ENCODE peak calls at places on chromosome 21, in four cellular contexts. One of them, this sample, is unnamed.

GRCh38 chr21:34670220-34670961 is 1.6 kb downstream of the CLIC6 start:
- DNase-seq in kidney glomerular epithelial cell: no peak
- DNase-seq in amniotic stem cell: no peak
- DNase-seq in AG09309: no peak
- DNase-seq in this sample: no peak

GRCh38 chr21:38664315-38664714 is 141.4 kb upstream of the ETS2 start:
- DNase-seq in AG09309: no peak
- DNase-seq in amniotic stem cell: no peak
- DNase-seq in kidney glomerular epithelial cell: no peak
- DNase-seq in this sample: no peak

GRCh38 chr21:22609802-22610201 is 1611.6 kb downstream of the NCAM2 start:
- DNase-seq in amniotic stem cell: no peak
- DNase-seq in AG09309: no peak
- DNase-seq in kidney glomerular epithelial cell: no peak
- DNase-seq in this sample: no peak

GRCh38 chr21:38258803-38259485 is 2.2 kb downstream of the KCNJ15 start:
- DNase-seq in amniotic stem cell: peak; percentile 47
- DNase-seq in AG09309: peak; percentile 92
- DNase-seq in kidney glomerular epithelial cell: peak; percentile 92
- DNase-seq in this sample: no peak

GRCh38 chr21:26842976-26843911 is 2.0 kb downstream of the ADAMTS1 start:
- DNase-seq in amniotic stem cell: peak; percentile 94
- DNase-seq in kidney glomerular epithelial cell: peak; percentile 74
- DNase-seq in AG09309: peak; percentile 86
- DNase-seq in this sample: no peak

GRCh38 chr21:44322621-44323325 is 16.4 kb downstream of the CFAP410 start:
- DNase-seq in kidney glomerular epithelial cell: no peak
- DNase-seq in amniotic stem cell: no peak
- DNase-seq in AG09309: no peak
- DNase-seq in this sample: no peak

GRCh38 chr21:44907225-44907965 is 13.3 kb downstream of the ITGB2 start:
- DNase-seq in kidney glomerular epithelial cell: no peak
- DNase-seq in amniotic stem cell: no peak
- DNase-seq in AG09309: no peak
- DNase-seq in this sample: no peak

GRCh38 chr21:42651515-42652401 is 1.7 kb upstream of the PDE9A start:
- DNase-seq in amniotic stem cell: no peak
- DNase-seq in AG09309: no peak
- DNase-seq in kidney glomerular epithelial cell: no peak
- DNase-seq in this sample: no peak

GRCh38 chr21:32256873-32257620 is 21.8 kb downstream of the MIS18A start:
- DNase-seq in kidney glomerular epithelial cell: peak; percentile 78
- DNase-seq in amniotic stem cell: peak; percentile 74
- DNase-seq in AG09309: peak; percentile 55
- DNase-seq in this sample: no peak

GRCh38 chr21:36735201-36735515 is 36.2 kb downstream of the SIM2 start:
- DNase-seq in kidney glomerular epithelial cell: no peak
- DNase-seq in amniotic stem cell: no peak
- DNase-seq in AG09309: no peak
- DNase-seq in this sample: no peak

GRCh38 chr21:29655577-29655976 is 284.2 kb downstream of the GRIK1 start:
- DNase-seq in amniotic stem cell: no peak
- DNase-seq in AG09309: no peak
- DNase-seq in kidney glomerular epithelial cell: no peak
- DNase-seq in this sample: no peak

GRCh38 chr21:41706678-41707077 is 60.2 kb downstream of the RIPK4 start:
- DNase-seq in amniotic stem cell: no peak
- DNase-seq in kidney glomerular epithelial cell: peak; percentile 48
- DNase-seq in AG09309: no peak
- DNase-seq in this sample: no peak

GRCh38 chr21:45577806-45578801 is 35.9 kb upstream of the SLC19A1 start:
- DNase-seq in AG09309: no peak
- DNase-seq in amniotic stem cell: no peak
- DNase-seq in kidney glomerular epithelial cell: no peak
- DNase-seq in this sample: no peak

GRCh38 chr21:45475797-45476570 is 66.3 kb downstream of the SLC19A1 start:
- DNase-seq in kidney glomerular epithelial cell: no peak
- DNase-seq in AG09309: no peak
- DNase-seq in amniotic stem cell: no peak
- DNase-seq in this sample: no peak

GRCh38 chr21:38334866-38335265 is 78.1 kb downstream of the KCNJ15 start:
- DNase-seq in amniotic stem cell: no peak
- DNase-seq in kidney glomerular epithelial cell: no peak
- DNase-seq in AG09309: no peak
- DNase-seq in this sample: no peak

GRCh38 chr21:25458484-25458883 is 148.8 kb downstream of the MRPL39 start:
- DNase-seq in kidney glomerular epithelial cell: no peak
- DNase-seq in amniotic stem cell: no peak
- DNase-seq in AG09309: no peak
- DNase-seq in this sample: no peak

GRCh38 chr21:35855463-35855862 is 204.9 kb downstream of the SETD4 start:
- DNase-seq in AG09309: no peak
- DNase-seq in kidney glomerular epithelial cell: no peak
- DNase-seq in amniotic stem cell: no peak
- DNase-seq in this sample: no peak

GRCh38 chr21:41620541-41620940 is 112.6 kb upstream of the TMPRSS2 start:
- DNase-seq in kidney glomerular epithelial cell: no peak
- DNase-seq in AG09309: no peak
- DNase-seq in amniotic stem cell: no peak
- DNase-seq in this sample: no peak

GRCh38 chr21:39088831-39089380 is 94.3 kb downstream of the PSMG1 start:
- DNase-seq in kidney glomerular epithelial cell: peak; percentile 7
- DNase-seq in amniotic stem cell: peak; percentile 35
- DNase-seq in AG09309: no peak
- DNase-seq in this sample: no peak

GRCh38 chr21:16583567-16583966 is 853.8 kb downstream of the USP25 start:
- DNase-seq in AG09309: no peak
- DNase-seq in amniotic stem cell: no peak
- DNase-seq in kidney glomerular epithelial cell: no peak
- DNase-seq in this sample: no peak

GRCh38 chr21:35410656-35411055 is 361.6 kb upstream of the RUNX1 start:
- DNase-seq in kidney glomerular epithelial cell: no peak
- DNase-seq in AG09309: no peak
- DNase-seq in amniotic stem cell: no peak
- DNase-seq in this sample: no peak

GRCh38 chr21:15506086-15506485 is 223.7 kb upstream of the USP25 start:
- DNase-seq in AG09309: no peak
- DNase-seq in amniotic stem cell: no peak
- DNase-seq in kidney glomerular epithelial cell: no peak
- DNase-seq in this sample: no peak

GRCh38 chr21:35219291-35219690 is 170.2 kb upstream of the RUNX1 start:
- DNase-seq in kidney glomerular epithelial cell: no peak
- DNase-seq in amniotic stem cell: no peak
- DNase-seq in AG09309: no peak
- DNase-seq in this sample: no peak

GRCh38 chr21:44765231-44766013 is 36.2 kb downstream of the UBE2G2 start:
- DNase-seq in kidney glomerular epithelial cell: no peak
- DNase-seq in AG09309: no peak
- DNase-seq in amniotic stem cell: no peak
- DNase-seq in this sample: no peak

GRCh38 chr21:44789880-44790279 is 11.7 kb downstream of the UBE2G2 start:
- DNase-seq in AG09309: peak; percentile 66
- DNase-seq in kidney glomerular epithelial cell: no peak
- DNase-seq in amniotic stem cell: no peak
- DNase-seq in this sample: no peak

GRCh38 chr21:29130234-29130993 is at the start of gene MAP3K7CL:
- DNase-seq in AG09309: peak; percentile 99
- DNase-seq in kidney glomerular epithelial cell: peak; percentile 99
- DNase-seq in amniotic stem cell: peak; percentile 95
- DNase-seq in this sample: no peak

GRCh38 chr21:45466330-45467220 is 61.6 kb downstream of the COL18A1 start:
- DNase-seq in kidney glomerular epithelial cell: no peak
- DNase-seq in amniotic stem cell: no peak
- DNase-seq in AG09309: no peak
- DNase-seq in this sample: no peak

GRCh38 chr21:42565886-42566523 is 52.4 kb downstream of the SLC37A1 start:
- DNase-seq in amniotic stem cell: no peak
- DNase-seq in AG09309: no peak
- DNase-seq in kidney glomerular epithelial cell: no peak
- DNase-seq in this sample: no peak

GRCh38 chr21:34704119-34704518 is 35.3 kb downstream of the CLIC6 start:
- DNase-seq in kidney glomerular epithelial cell: no peak
- DNase-seq in amniotic stem cell: no peak
- DNase-seq in AG09309: peak; percentile 89
- DNase-seq in this sample: no peak

GRCh38 chr21:25862596-25862995 is 127.8 kb downstream of the GABPA start:
- DNase-seq in amniotic stem cell: no peak
- DNase-seq in kidney glomerular epithelial cell: no peak
- DNase-seq in AG09309: no peak
- DNase-seq in this sample: peak; percentile 7

GRCh38 chr21:29647353-29647781 is 292.4 kb downstream of the GRIK1 start:
- DNase-seq in AG09309: no peak
- DNase-seq in amniotic stem cell: no peak
- DNase-seq in kidney glomerular epithelial cell: no peak
- DNase-seq in this sample: no peak

GRCh38 chr21:45366931-45367401 is 38.0 kb upstream of the COL18A1 start:
- DNase-seq in kidney glomerular epithelial cell: peak; percentile 94
- DNase-seq in amniotic stem cell: no peak
- DNase-seq in AG09309: peak; percentile 74
- DNase-seq in this sample: no peak

GRCh38 chr21:16865612-16866011 is 647.2 kb upstream of the CXADR start:
- DNase-seq in amniotic stem cell: no peak
- DNase-seq in AG09309: no peak
- DNase-seq in kidney glomerular epithelial cell: no peak
- DNase-seq in this sample: no peak

GRCh38 chr21:42063578-42064521 is 7.3 kb upstream of the UMODL1 start:
- DNase-seq in AG09309: no peak
- DNase-seq in amniotic stem cell: no peak
- DNase-seq in kidney glomerular epithelial cell: no peak
- DNase-seq in this sample: no peak

GRCh38 chr21:37119421-37120218 is 46.6 kb downstream of the TTC3 start:
- DNase-seq in amniotic stem cell: no peak
- DNase-seq in kidney glomerular epithelial cell: no peak
- DNase-seq in AG09309: no peak
- DNase-seq in this sample: no peak

GRCh38 chr21:41769106-41769505 is 2.3 kb upstream of the RIPK4 start:
- DNase-seq in amniotic stem cell: no peak
- DNase-seq in AG09309: no peak
- DNase-seq in kidney glomerular epithelial cell: no peak
- DNase-seq in this sample: no peak